ENCODE peak calls at places on chromosomes 5 and 9, in five cellular contexts. V is K562, T is A549, F is GM12878, W is SK-N-SH. J is an unnamed sample.

GRCh38 chr9:69253057-69253456 is 72.0 kb upstream of the ENTREP1 start:
- DNase-seq in W (no peak), T (no peak), V (no peak), F (no peak), J (peak; percentile 6)

GRCh38 chr9:73451003-73451402 is 299.3 kb downstream of the ANXA1 start:
- DNase-seq in V (no peak), F (no peak), W (no peak), T (no peak), J (no peak)

GRCh38 chr5:179334017-179334765 is 11.1 kb downstream of the ADAMTS2 start:
- DNase-seq in V (no peak), W (no peak), T (no peak), F (no peak), J (no peak)

GRCh38 chr5:19001054-19001453 is 986.9 kb downstream of the CDH18 start:
- DNase-seq in V (no peak), T (no peak), W (no peak), F (no peak), J (no peak)

GRCh38 chr9:94656976-94657375 is 17.7 kb upstream of the FBP1 start:
- DNase-seq in F (no peak), T (no peak), W (no peak), V (no peak), J (no peak)

GRCh38 chr5:132667309-132667708 is 6.5 kb upstream of the IL4 start:
- DNase-seq in T (no peak), V (no peak), F (no peak), W (no peak), J (no peak)

GRCh38 chr5:93273176-93273575 is 307.8 kb downstream of the NR2F1-AS1 start:
- DNase-seq in V (no peak), W (no peak), F (no peak), T (no peak), J (peak; percentile 84)

GRCh38 chr5:127409923-127410675 is 107.3 kb upstream of the PRRC1 start:
- DNase-seq in W (no peak), T (no peak), V (no peak), F (no peak), J (no peak)

GRCh38 chr9:36407122-36407723 is 7.2 kb upstream of the RNF38 start:
- DNase-seq in F (peak; percentile 25), T (peak; percentile 68), W (peak; percentile 64), V (peak; percentile 17), J (peak; percentile 65)

GRCh38 chr5:141476132-141476909 is 555 bp downstream of the PCDHGC3 start:
- DNase-seq in T (peak; percentile 16), W (peak; percentile 65), V (no peak), F (no peak), J (peak; percentile 85)

GRCh38 chr5:67799732-67800234 is 415.8 kb upstream of the PIK3R1 start:
- DNase-seq in T (no peak), V (no peak), W (no peak), F (no peak), J (no peak)

GRCh38 chr9:98075332-98075805 is 18.8 kb downstream of the NANS start:
- DNase-seq in V (no peak), F (no peak), W (no peak), T (peak; percentile 58), J (peak; percentile 78)

GRCh38 chr5:81971086-81971693 is 633 bp upstream of the ATG10 start:
- DNase-seq in V (no peak), W (peak; percentile 41), F (peak; percentile 19), T (peak; percentile 13), J (peak; percentile 21)

GRCh38 chr5:137357436-137357835 is 141.7 kb downstream of the SPOCK1 start:
- DNase-seq in T (no peak), V (no peak), W (no peak), F (no peak), J (no peak)

GRCh38 chr5:147188200-147189108 is 46.4 kb upstream of the STK32A start:
- DNase-seq in F (no peak), T (peak; percentile 59), W (peak; percentile 46), V (peak; percentile 69), J (peak; percentile 59)
- TF ChIP-seq RCOR1 in F (no peak), T (no peak), W (peak; percentile 5), V (no peak), J (no peak)

GRCh38 chr5:33457817-33458216 is 17.1 kb downstream of the TARS1 start:
- DNase-seq in W (no peak), V (no peak), T (no peak), F (no peak), J (no peak)
- H3K27ac ChIP-seq in W (no peak overlapping the region), V (no peak overlapping the region), T (no peak overlapping the region), F (no peak overlapping the region), J (no peak overlapping the region)

GRCh38 chr9:121360975-121361374 is 9.1 kb downstream of the STOM start:
- DNase-seq in F (no peak), V (no peak), W (no peak), T (no peak), J (peak; percentile 92)
- TF ChIP-seq RCOR1 in F (no peak), V (no peak), W (no peak), T (no peak), J (no peak)

GRCh38 chr9:113578877-113579269 is 115.3 kb downstream of the RGS3 start:
- DNase-seq in T (peak; percentile 65), W (peak; percentile 60), F (peak; percentile 88), V (peak; percentile 40), J (peak; percentile 97)

GRCh38 chr9:113580954-113581311 is 117.4 kb downstream of the RGS3 start:
- DNase-seq in V (no peak), F (no peak), W (peak; percentile 55), T (no peak), J (no peak)

GRCh38 chr9:113578279-113578865 is 114.8 kb downstream of the RGS3 start:
- DNase-seq in W (no peak), V (no peak), T (no peak), F (no peak), J (no peak)

GRCh38 chr9:113580041-113580953 is 116.8 kb downstream of the RGS3 start:
- DNase-seq in T (no peak), W (no peak), F (peak; percentile 66), V (no peak), J (peak; percentile 35)

DNA sequence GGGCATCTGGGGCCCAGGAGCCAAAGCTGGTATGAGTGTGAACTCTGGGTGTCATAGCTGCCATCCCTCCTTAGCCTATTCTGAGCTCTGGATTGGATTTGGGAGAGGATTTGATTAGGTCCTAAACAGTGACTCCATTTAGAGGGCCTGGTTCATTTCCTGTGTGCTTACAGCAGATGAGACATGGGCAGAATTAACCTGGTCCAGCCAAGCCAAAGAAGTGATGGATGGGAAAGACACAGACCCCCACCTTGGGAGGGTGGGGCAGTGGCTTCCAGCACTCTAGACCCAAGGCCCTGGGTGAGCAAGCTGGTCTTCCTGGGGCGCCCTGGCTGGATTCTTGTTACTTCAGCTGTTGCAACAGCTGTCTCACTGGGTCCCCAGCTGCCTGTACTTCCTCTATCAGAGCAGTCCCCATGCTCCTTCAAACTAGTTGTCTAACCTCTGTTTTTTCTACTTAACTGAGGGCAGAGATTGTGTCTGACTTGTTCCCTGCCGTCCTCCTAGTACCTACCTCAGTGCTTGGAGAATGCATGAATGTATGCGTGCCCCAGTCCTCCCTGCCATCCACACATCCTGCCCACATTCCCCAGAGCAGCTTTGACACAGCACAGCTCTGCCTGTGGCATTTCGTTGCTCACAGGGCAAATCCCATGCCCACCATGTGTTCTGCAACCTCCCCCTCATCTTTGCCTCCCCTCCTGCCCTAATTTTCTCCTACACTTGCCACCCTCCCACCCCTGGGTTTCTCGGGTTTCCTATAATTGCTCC is 115.9 kb downstream of the RGS3 start:
- DNase-seq in V (no peak), T (no peak), F (no peak), W (peak; percentile 56), J (peak; percentile 60)
- H3K27ac ChIP-seq in V (no peak overlapping the region), T (peak overlapping the region; percentile 82), F (peak overlapping the region; percentile 70), W (peak overlapping the region; percentile 87), J (peak overlapping the region; percentile 63)

DNA sequence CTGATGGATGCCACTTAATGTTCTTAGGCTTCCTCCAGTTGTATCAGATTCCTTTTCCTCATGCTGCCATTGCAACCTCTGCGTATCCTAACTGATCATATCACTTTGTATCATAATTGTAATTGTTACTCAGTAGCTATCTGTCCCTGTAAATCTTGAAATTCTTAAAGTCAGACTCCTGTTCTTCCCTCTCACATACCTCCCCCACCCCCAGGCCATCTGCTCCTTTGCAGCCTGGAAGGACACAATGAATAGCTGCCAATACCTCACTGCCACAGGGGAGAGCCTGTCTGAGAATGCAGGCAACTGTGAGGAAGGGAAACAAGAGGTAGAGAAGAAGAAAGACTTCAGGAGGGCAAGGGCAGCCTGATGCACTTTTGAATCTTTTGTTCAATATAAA is 228.5 kb downstream of the ENC1 start:
- DNase-seq in V (no peak), W (no peak), F (no peak), T (no peak), J (no peak)
- TF ChIP-seq RCOR1 in V (no peak), W (peak; percentile 16), F (no peak), T (no peak), J (no peak)

DNA sequence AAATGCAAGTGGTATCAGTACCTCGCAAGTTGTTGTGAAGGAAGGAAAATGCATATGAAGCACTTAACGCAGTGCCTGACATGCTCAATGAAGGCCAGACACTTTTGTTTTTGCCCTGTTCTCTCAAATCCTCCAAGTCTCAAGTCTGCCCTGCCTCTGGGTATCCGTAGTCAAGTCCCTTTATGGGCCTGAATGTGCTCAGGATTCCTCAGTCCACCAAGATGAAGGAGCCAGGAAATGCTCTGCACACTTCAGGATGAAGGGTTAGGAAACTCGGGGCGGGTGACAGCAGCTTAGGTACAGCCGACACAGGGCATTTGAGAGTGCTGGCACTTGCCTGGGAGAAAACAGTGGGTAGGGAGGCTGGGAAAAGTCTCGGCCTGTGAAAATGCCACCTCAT is 1.4 kb downstream of the ECSCR start:
- DNase-seq in T (no peak), F (no peak), W (no peak), V (no peak), J (no peak)
- H3K27ac ChIP-seq in T (no peak overlapping the region), F (no peak overlapping the region), W (no peak overlapping the region), V (no peak overlapping the region), J (no peak overlapping the region)

GRCh38 chr9:6355728-6356127 is 27.6 kb downstream of the TPD52L3 start:
- DNase-seq in V (no peak), F (peak; percentile 24), W (no peak), T (no peak), J (peak; percentile 84)

GRCh38 chr9:6356904-6357303 is 28.7 kb downstream of the TPD52L3 start:
- DNase-seq in F (no peak), T (no peak), W (no peak), V (no peak), J (no peak)

GRCh38 chr9:6356441-6356840 is 28.3 kb downstream of the TPD52L3 start:
- DNase-seq in V (no peak), T (no peak), W (no peak), F (no peak), J (no peak)

GRCh38 chr9:6351757-6352156 is 23.6 kb downstream of the TPD52L3 start:
- DNase-seq in V (no peak), F (no peak), W (no peak), T (no peak), J (no peak)

DNA sequence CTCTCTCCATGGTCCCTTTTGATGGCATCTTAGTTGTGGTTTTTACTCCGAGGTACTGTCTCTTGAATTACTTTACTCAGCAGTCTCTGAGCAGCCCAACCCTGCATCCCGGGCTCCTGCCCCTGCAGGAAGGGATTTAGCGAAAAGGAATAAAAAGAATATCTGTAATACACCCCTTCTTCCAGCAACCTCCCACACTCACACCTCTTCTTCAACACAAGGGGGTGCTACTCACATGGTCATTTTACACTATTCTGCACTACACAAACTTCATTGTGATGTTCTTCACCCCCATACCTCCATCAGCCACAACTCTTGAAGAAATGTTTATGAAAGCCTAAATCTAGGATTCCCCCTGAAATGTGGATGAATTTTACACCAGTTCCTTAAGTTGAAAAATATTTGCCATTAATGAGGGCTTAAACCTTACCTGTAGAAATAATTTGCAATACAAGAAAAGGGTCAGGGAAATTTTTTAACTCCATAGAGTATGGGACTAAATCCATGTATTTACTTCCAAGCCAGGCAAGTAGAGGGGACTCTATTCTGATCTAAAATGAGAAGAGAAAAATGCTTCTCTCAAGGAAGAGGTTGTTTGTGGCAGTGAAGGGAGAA is 26.0 kb downstream of the TPD52L3 start:
- DNase-seq in W (peak; percentile 70), V (peak; percentile 49), F (peak; percentile 45), T (peak; percentile 69), J (peak; percentile 77)
- TF ChIP-seq RCOR1 in W (no peak), V (no peak), F (no peak), T (no peak), J (no peak)